ENCODE peak calls at places on chromosomes 11 and 22, in four cellular contexts. K is CD4-positive, alpha-beta memory T cell; F is activated naive CD4-positive, alpha-beta T cell treated with anti-CD3 and anti-CD28 coated beads, Interleukin-2, amount 10 ng/mL, durations not matched to agents 7 days and 5 days; R is aorta. J is an unnamed sample.

GRCh38 chr22:22810018-22810427 is 77.6 kb upstream of the IGLL5 start:
- DNase-seq in K (peak), F (peak), R (peak), J (no peak)

GRCh38 chr22:23894710-23895598 is 771 bp downstream of the MIF start:
- DNase-seq in K (peak), F (peak), R (peak), J (peak)

GRCh38 chr11:8219257-8220021 is 44.2 kb downstream of the LMO1 start:
- DNase-seq in K (no peak), F (peak), R (no peak), J (peak)

GRCh38 chr22:37486224-37486845 is at the start of gene MFNG:
- DNase-seq in K (peak), F (peak), R (peak), J (peak)

GRCh38 chr11:79273781-79274180 is 167.0 kb downstream of the TENM4 start:
- DNase-seq in K (no peak), F (no peak), R (no peak), J (no peak)

GRCh38 chr22:36897611-36898010 is 15.8 kb upstream of the CSF2RB start:
- DNase-seq in K (no peak), F (no peak), R (no peak), J (no peak)

GRCh38 chr11:106461839-106462545 is 384.5 kb downstream of the AASDHPPT start:
- DNase-seq in K (no peak), F (no peak), R (no peak), J (no peak)

GRCh38 chr11:132365650-132366049 is 995.2 kb downstream of the NTM start:
- DNase-seq in K (no peak), F (no peak), R (no peak), J (no peak)

J was measured in activated CD4-positive, alpha-beta T cell treated with anti-CD3 and anti-CD28 coated beads, Interleukin-2, amount 10 ng/mL, durations not matched to agents 7 days and 5 days.